ENCODE peak calls at places on chromosome 3, in eight cellular contexts. E is left ventricle myocardium inferior; W is H9; S is naive thymus-derived CD4-positive, alpha-beta T cell; R is CD8-positive, alpha-beta memory T cell; V is uterus; I is ovary; T is astrocyte. G is an unnamed sample.

GRCh38 chr3:48503406-48504050 is 446 bp downstream of the SHISA5 start:
- DNase-seq in E (peak; percentile 42), W (peak; percentile 62), S (no peak), R (no peak), V (peak; percentile 61), I (peak; percentile 70), T (peak; percentile 55), G (peak; percentile 82)

GRCh38 chr3:87076951-87077350 is 86.0 kb upstream of the VGLL3 start:
- DNase-seq in E (no peak), W (no peak), S (no peak), R (no peak), V (no peak), I (no peak), T (peak; percentile 80), G (no peak)

GRCh38 chr3:100913870-100914654 is 79.2 kb downstream of the ABI3BP start:
- DNase-seq in E (no peak), W (no peak), S (no peak), R (no peak), V (peak; percentile 30), I (peak; percentile 65), T (peak; percentile 64), G (no peak)

GRCh38 chr3:169772530-169772950 is 656 bp upstream of the MYNN start:
- DNase-seq in E (peak; percentile 72), W (peak; percentile 79), S (no peak), R (no peak), V (peak; percentile 76), I (peak; percentile 84), T (peak; percentile 65), G (no peak)

GRCh38 chr3:46987485-46988401 is 8.3 kb downstream of the NBEAL2 start:
- DNase-seq in E (peak; percentile 74), W (peak; percentile 89), S (peak; percentile 88), R (peak; percentile 86), V (peak; percentile 41), I (no peak), T (no peak), G (peak; percentile 98)

GRCh38 chr3:41363830-41364523 is 164.7 kb downstream of the CTNNB1 start:
- DNase-seq in E (no peak), W (no peak), S (no peak), R (no peak), V (no peak), I (no peak), T (no peak), G (no peak)

GRCh38 chr3:16476636-16477035 is 36.9 kb downstream of the RFTN1 start:
- DNase-seq in E (no peak), W (no peak), S (no peak), R (no peak), V (no peak), I (no peak), T (peak; percentile 98), G (no peak)

GRCh38 chr3:116145613-116146012 is 299.7 kb downstream of the LSAMP start:
- DNase-seq in E (no peak), W (no peak), S (no peak), R (no peak), V (no peak), I (no peak), T (no peak), G (no peak)

GRCh38 chr3:31831526-31832034 is 149.5 kb downstream of the OSBPL10 start:
- DNase-seq in E (no peak), W (no peak), S (peak; percentile 19), R (no peak), V (no peak), I (no peak), T (no peak), G (no peak)

GRCh38 chr3:21729888-21730459 is 21.0 kb downstream of the ZNF385D start:
- DNase-seq in E (no peak), W (no peak), S (no peak), R (no peak), V (no peak), I (no peak), T (no peak), G (no peak)

GRCh38 chr3:188378786-188379185 is 224.8 kb downstream of the LPP start:
- DNase-seq in E (no peak), W (no peak), S (no peak), R (no peak), V (no peak), I (no peak), T (no peak), G (no peak)

GRCh38 chr3:124147429-124147828 is 155.5 kb upstream of the ROPN1 start:
- DNase-seq in E (no peak), W (no peak), S (no peak), R (no peak), V (no peak), I (no peak), T (no peak), G (no peak)

GRCh38 chr3:78785004-78785403 is 982.8 kb downstream of the ROBO1 start:
- DNase-seq in E (no peak), W (no peak), S (no peak), R (no peak), V (no peak), I (no peak), T (peak; percentile 17), G (no peak)

GRCh38 chr3:33287672-33288282 is 10.5 kb downstream of the FBXL2 start:
- DNase-seq in E (no peak), W (no peak), S (no peak), R (no peak), V (no peak), I (no peak), T (no peak), G (no peak)

GRCh38 chr3:170910542-170910941 is 2.1 kb upstream of the EIF5A2 start:
- DNase-seq in E (no peak), W (no peak), S (no peak), R (no peak), V (no peak), I (no peak), T (no peak), G (no peak)

GRCh38 chr3:63207066-63207590 is 71.0 kb upstream of the SYNPR start:
- DNase-seq in E (no peak), W (no peak), S (no peak), R (no peak), V (no peak), I (no peak), T (no peak), G (no peak)

GRCh38 chr3:74303711-74304110 is 310.7 kb downstream of the CNTN3 start:
- DNase-seq in E (no peak), W (no peak), S (no peak), R (no peak), V (no peak), I (no peak), T (no peak), G (no peak)
- H3K27ac ChIP-seq in E (no peak overlapping the region), W (no peak overlapping the region), S (no peak overlapping the region), R (no peak overlapping the region), V (no peak overlapping the region), I (no peak overlapping the region), T (no peak overlapping the region), G (no peak overlapping the region)

GRCh38 chr3:151431940-151432339 is 28.9 kb downstream of the IGSF10 start:
- DNase-seq in E (no peak), W (no peak), S (no peak), R (no peak), V (no peak), I (no peak), T (peak; percentile 97), G (no peak)

GRCh38 chr3:151430821-151431484 is 29.9 kb downstream of the IGSF10 start:
- DNase-seq in E (no peak), W (no peak), S (no peak), R (no peak), V (no peak), I (no peak), T (no peak), G (no peak)

GRCh38 chr3:151426337-151426648 is 34.6 kb downstream of the IGSF10 start:
- DNase-seq in E (no peak), W (no peak), S (no peak), R (no peak), V (no peak), I (no peak), T (no peak), G (no peak)

GRCh38 chr3:151425640-151426336 is 35.1 kb downstream of the IGSF10 start:
- DNase-seq in E (no peak), W (no peak), S (no peak), R (no peak), V (no peak), I (no peak), T (peak; percentile 41), G (no peak)

DNA sequence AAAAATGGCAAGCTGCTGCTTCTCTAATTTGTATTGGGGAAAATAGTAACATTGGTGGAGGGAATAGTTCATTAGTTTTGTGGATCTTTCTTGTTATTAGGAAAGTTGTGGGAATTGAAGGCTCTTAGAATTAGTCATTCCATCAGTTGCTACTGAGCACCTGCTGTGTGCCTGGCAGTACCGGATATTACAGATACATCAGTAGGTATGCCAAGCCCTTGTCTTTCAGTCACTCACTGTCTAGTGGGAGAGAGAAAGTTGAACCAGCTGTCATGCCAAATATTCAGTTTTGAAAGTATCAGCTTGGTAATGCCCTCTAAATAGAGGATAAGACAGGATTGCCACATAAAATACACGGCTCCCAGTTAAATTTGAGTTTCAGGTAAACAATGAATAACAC is 32.5 kb downstream of the IGSF10 start:
- DNase-seq in E (no peak), W (no peak), S (no peak), R (no peak), V (no peak), I (no peak), T (no peak), G (no peak)
- H3K27ac ChIP-seq in E (no peak overlapping the region), W (no peak overlapping the region), S (no peak overlapping the region), R (no peak overlapping the region), V (no peak overlapping the region), I (no peak overlapping the region), T (no peak overlapping the region), G (no peak overlapping the region)

GRCh38 chr3:5194341-5194740 is 6.8 kb downstream of the EDEM1 start:
- DNase-seq in E (no peak), W (no peak), S (no peak), R (no peak), V (no peak), I (no peak), T (no peak), G (no peak)
- H3K27ac ChIP-seq in E (no peak overlapping the region), W (no peak overlapping the region), S (peak overlapping the region; percentile 64), R (peak overlapping the region; percentile 11), V (peak overlapping the region; percentile 67), I (no peak overlapping the region), T (peak overlapping the region; percentile 51), G (peak overlapping the region; percentile 64)

GRCh38 chr3:72247645-72248388 is 462.9 kb upstream of the PROK2 start:
- DNase-seq in E (peak; percentile 43), W (no peak), S (no peak), R (no peak), V (no peak), I (peak; percentile 62), T (no peak), G (no peak)
- H3K27ac ChIP-seq in E (no peak overlapping the region), W (no peak overlapping the region), S (no peak overlapping the region), R (no peak overlapping the region), V (no peak overlapping the region), I (no peak overlapping the region), T (no peak overlapping the region), G (no peak overlapping the region)